ENCODE peak calls at places on chromosomes 4 and X, in four cellular contexts. G, P, K and B are unnamed samples.

GRCh38 chrX:42976729-42977366 is 198.9 kb upstream of the PPP1R2C start:
- DNase-seq in P (peak), G (no peak), K (peak), B (no peak)

GRCh38 chrX:21975827-21976226 is 35.3 kb downstream of the SMS start:
- DNase-seq in G (no peak), K (no peak), P (peak), B (no peak)

GRCh38 chr4:55668449-55668848 is 32.4 kb upstream of the NMU start:
- DNase-seq in P (no peak), G (no peak), K (no peak), B (no peak)

GRCh38 chrX:73838123-73838522 is 275.1 kb downstream of the CHIC1 start:
- DNase-seq in K (no peak), P (no peak), G (no peak), B (no peak)

GRCh38 chr4:110198472-110199419 is at the start of gene ELOVL6:
- DNase-seq in K (peak), P (peak), G (no peak), B (peak)

GRCh38 chr4:42655921-42656735 is 777 bp downstream of the ATP8A1 start:
- DNase-seq in K (peak), G (peak), P (peak), B (peak)

GRCh38 chrX:66012094-66012534 is 27.8 kb downstream of the VSIG4 start:
- DNase-seq in P (no peak), K (peak), G (no peak), B (no peak)

GRCh38 chr4:84639143-84639542 is 56.2 kb downstream of the CDS1 start:
- DNase-seq in P (no peak), K (no peak), G (no peak), B (no peak)

GRCh38 chr4:99205104-99205979 is 13.7 kb downstream of the ADH6 start:
- DNase-seq in K (no peak), G (no peak), P (no peak), B (no peak)

GRCh38 chr4:88858752-88859151 is 161.1 kb upstream of the NAP1L5 start:
- DNase-seq in K (peak), P (no peak), G (no peak), B (no peak)

GRCh38 chr4:15765910-15766703 is 12.0 kb upstream of the CD38 start:
- DNase-seq in K (no peak), P (no peak), G (no peak), B (no peak)

GRCh38 chr4:89914609-89915008 is 20.0 kb downstream of the MMRN1 start:
- DNase-seq in G (no peak), P (no peak), K (no peak), B (no peak)

GRCh38 chr4:135552131-135552530 is 1350.5 kb upstream of the PABPC4L start:
- DNase-seq in K (no peak), P (no peak), G (no peak), B (no peak)

GRCh38 chrX:65821721-65822496 is 154.5 kb downstream of the MSN start:
- DNase-seq in P (no peak), K (no peak), G (no peak), B (peak)

GRCh38 chr4:74376888-74377483 is 12.0 kb downstream of the EREG start:
- DNase-seq in P (peak), K (no peak), G (no peak), B (no peak)

GRCh38 chrX:3679669-3680068 is 33.8 kb downstream of the PRKX start:
- DNase-seq in G (no peak), K (no peak), P (no peak), B (no peak)

GRCh38 chrX:95076449-95076848 is 1402.4 kb downstream of the FAM133A start:
- DNase-seq in G (no peak), K (no peak), P (no peak), B (no peak)

GRCh38 chr4:21801661-21802355 is 146.8 kb downstream of the KCNIP4 start:
- DNase-seq in G (no peak), P (peak), K (no peak), B (no peak)

GRCh38 chrX:1169198-1169597 is 43.3 kb downstream of the CRLF2 start:
- DNase-seq in K (no peak), P (no peak), G (no peak), B (no peak)

GRCh38 chr4:82124365-82124764 is 249.4 kb downstream of the HNRNPD start:
- DNase-seq in G (no peak), K (no peak), P (no peak), B (no peak)

GRCh38 chr4:39335566-39335965 is 30.6 kb downstream of the RFC1 start:
- DNase-seq in K (no peak), P (no peak), G (no peak), B (no peak)

GRCh38 chr4:82721819-82722423 is 76.7 kb downstream of the SCD5 start:
- DNase-seq in P (peak), K (peak), G (no peak), B (peak)